ENCODE peak calls at places on chromosomes 6 and 20, in seven cellular contexts. N is fibroblast of pulmonary artery, W is heart left ventricle, Z is breast epithelium, Q is tibial nerve, O is hepatocyte, K is thyroid gland. J is an unnamed sample.

GRCh38 chr20:38658879-38659612 is 57.4 kb downstream of the ARHGAP40 start:
- DNase-seq in N (peak; percentile 20), W (no peak), Z (no peak), Q (no peak), O (peak; percentile 61), K (peak; percentile 24), J (no peak)

GRCh38 chr6:91193446-91193845 is 606.6 kb upstream of the MAP3K7 start:
- DNase-seq in N (no peak), W (no peak), Z (no peak), Q (no peak), O (no peak), K (no peak), J (no peak)

GRCh38 chr6:125759184-125759902 is 9.9 kb downstream of the HEY2 start:
- DNase-seq in N (no peak), W (peak; percentile 47), Z (no peak), Q (no peak), O (no peak), K (no peak), J (no peak)

GRCh38 chr6:119313937-119314893 is 35.3 kb downstream of the MAN1A1 start:
- DNase-seq in N (no peak), W (no peak), Z (no peak), Q (no peak), O (no peak), K (no peak), J (no peak)

GRCh38 chr20:973785-974194 is 28.3 kb downstream of the RSPO4 start:
- DNase-seq in N (peak; percentile 42), W (no peak), Z (no peak), Q (no peak), O (peak; percentile 62), K (peak; percentile 88), J (no peak)

GRCh38 chr6:154604120-154604519 is 93.6 kb upstream of the CNKSR3 start:
- DNase-seq in N (no peak), W (no peak), Z (no peak), Q (no peak), O (no peak), K (no peak), J (no peak)

GRCh38 chr6:14856177-14856576 is 389.7 kb upstream of the JARID2 start:
- DNase-seq in N (no peak), W (peak; percentile 42), Z (no peak), Q (no peak), O (no peak), K (no peak), J (no peak)

GRCh38 chr6:125584468-125584939 is 164.9 kb upstream of the HEY2 start:
- DNase-seq in N (no peak), W (peak; percentile 61), Z (no peak), Q (no peak), O (peak; percentile 66), K (peak; percentile 41), J (no peak)

GRCh38 chr6:44494011-44494501 is 106.5 kb downstream of the CDC5L start:
- DNase-seq in N (peak; percentile 74), W (no peak), Z (no peak), Q (no peak), O (peak; percentile 63), K (no peak), J (no peak)

DNA sequence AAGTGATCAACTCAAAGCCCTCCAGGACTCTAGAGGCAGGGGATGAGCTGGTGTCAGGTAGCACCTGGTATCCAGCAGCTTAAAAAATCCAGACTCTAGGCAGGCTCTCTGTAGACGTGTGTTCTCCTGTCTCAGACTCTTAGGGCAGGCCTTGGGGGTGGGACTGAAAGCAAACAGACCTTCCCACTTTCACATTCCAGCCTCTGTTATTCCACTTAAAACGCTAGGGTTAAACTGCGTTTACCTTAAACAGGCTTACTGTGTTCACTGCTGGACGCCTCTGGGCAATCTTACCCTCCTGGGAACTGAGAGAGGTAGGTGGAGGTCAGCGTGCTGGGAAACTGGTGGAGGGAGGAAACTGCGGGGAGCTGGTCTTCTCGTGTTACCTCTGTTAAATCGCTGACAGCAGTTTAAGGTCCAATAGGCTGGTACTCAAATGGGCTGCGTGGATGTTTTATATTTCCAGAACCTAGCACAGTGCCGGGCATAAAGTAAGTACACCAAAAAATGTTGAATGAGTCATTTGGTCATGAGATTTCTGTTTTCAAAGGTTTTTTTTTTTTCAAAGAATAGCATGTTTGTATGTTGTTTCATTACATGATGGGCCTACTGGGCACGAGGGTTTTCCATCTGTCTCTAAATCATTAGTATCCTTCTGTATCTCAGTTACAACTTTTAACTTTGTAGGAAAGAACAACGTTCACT is at the start of gene GCNT2:
- DNase-seq in N (no peak), W (no peak), Z (no peak), Q (no peak), O (peak; percentile 83), K (peak; percentile 50), J (no peak)
- H3K4me3 ChIP-seq in N (no peak within 1 kb of the TSS), W (peak within 1 kb of the TSS; percentile 2), Z (peak within 1 kb of the TSS; percentile 55), Q (no peak within 1 kb of the TSS), O (peak within 1 kb of the TSS; percentile 8), K (peak within 1 kb of the TSS; percentile 2), J (peak within 1 kb of the TSS; percentile 46)

GRCh38 chr6:2816158-2816557 is 25.5 kb downstream of the SERPINB1 start:
- DNase-seq in N (no peak), W (no peak), Z (no peak), Q (no peak), O (no peak), K (no peak), J (no peak)

GRCh38 chr6:2819115-2819514 is 22.5 kb downstream of the SERPINB1 start:
- DNase-seq in N (no peak), W (no peak), Z (no peak), Q (no peak), O (no peak), K (no peak), J (peak; percentile 79)

GRCh38 chr6:2819891-2820814 is 21.5 kb downstream of the SERPINB1 start:
- DNase-seq in N (peak; percentile 49), W (no peak), Z (no peak), Q (no peak), O (no peak), K (no peak), J (peak; percentile 31)

GRCh38 chr6:2818593-2818992 is 23.1 kb downstream of the SERPINB1 start:
- DNase-seq in N (peak; percentile 77), W (no peak), Z (no peak), Q (no peak), O (no peak), K (no peak), J (peak; percentile 24)

DNA sequence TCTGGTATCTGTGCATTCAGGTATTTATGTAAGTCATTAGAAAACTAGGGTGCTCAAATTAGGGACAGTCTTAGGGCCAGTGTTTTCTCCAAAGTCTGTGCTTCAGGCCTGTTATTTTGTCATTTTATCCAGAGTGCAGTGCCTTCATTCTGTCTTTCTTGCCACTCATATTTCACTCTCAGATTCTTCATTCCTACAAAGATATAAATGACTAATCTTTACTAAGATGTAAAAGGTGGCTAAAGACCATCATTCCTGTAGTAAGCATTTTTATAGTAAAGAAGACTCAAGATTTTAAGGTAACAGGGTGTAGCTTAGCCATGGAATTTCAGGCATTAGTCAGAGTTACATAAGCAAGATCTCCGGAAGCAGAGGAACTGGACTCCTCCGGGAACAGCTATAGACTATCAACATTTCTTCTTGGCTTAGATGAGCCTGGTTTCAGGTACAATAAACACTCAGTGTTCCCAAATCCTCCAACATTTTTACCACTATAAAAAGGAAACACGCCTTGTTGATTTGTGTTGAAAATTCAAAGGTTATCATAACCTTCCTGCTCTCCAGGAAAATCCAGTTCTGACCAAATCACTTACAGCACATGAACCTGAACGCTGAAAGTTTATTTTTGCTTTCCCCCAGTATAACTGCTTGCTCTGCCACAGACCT is 23.8 kb downstream of the SERPINB1 start:
- DNase-seq in N (peak; percentile 69), W (no peak), Z (no peak), Q (no peak), O (no peak), K (no peak), J (no peak)
- H3K4me3 ChIP-seq in N (no peak overlapping the region), W (no peak overlapping the region), Z (peak overlapping the region; percentile 23), Q (no peak overlapping the region), O (no peak overlapping the region), K (no peak overlapping the region), J (peak overlapping the region; percentile 10)

GRCh38 chr6:39881851-39882566 is 52.3 kb downstream of the MOCS1 start:
- DNase-seq in N (peak; percentile 83), W (no peak), Z (no peak), Q (no peak), O (no peak), K (no peak), J (no peak)
- H3K4me3 ChIP-seq in N (peak overlapping the region; percentile 27), W (no peak overlapping the region), Z (no peak overlapping the region), Q (no peak overlapping the region), O (no peak overlapping the region), K (no peak overlapping the region), J (no peak overlapping the region)

GRCh38 chr6:21984551-21984950 is 312.3 kb downstream of the PRL start:
- DNase-seq in N (no peak), W (no peak), Z (no peak), Q (no peak), O (no peak), K (no peak), J (no peak)

GRCh38 chr6:21987501-21987957 is 309.3 kb downstream of the PRL start:
- DNase-seq in N (peak; percentile 97), W (peak; percentile 83), Z (peak; percentile 55), Q (peak; percentile 28), O (peak; percentile 90), K (peak; percentile 13), J (no peak)

GRCh38 chr6:21985904-21986303 is 310.9 kb downstream of the PRL start:
- DNase-seq in N (no peak), W (no peak), Z (no peak), Q (no peak), O (no peak), K (no peak), J (no peak)

GRCh38 chr6:21984135-21984534 is 312.7 kb downstream of the PRL start:
- DNase-seq in N (no peak), W (no peak), Z (no peak), Q (no peak), O (no peak), K (no peak), J (no peak)

GRCh38 chr6:21986703-21987102 is 310.1 kb downstream of the PRL start:
- DNase-seq in N (no peak), W (no peak), Z (no peak), Q (no peak), O (no peak), K (no peak), J (no peak)
- H3K4me3 ChIP-seq in N (no peak overlapping the region), W (no peak overlapping the region), Z (no peak overlapping the region), Q (no peak overlapping the region), O (no peak overlapping the region), K (no peak overlapping the region), J (no peak overlapping the region)

GRCh38 chr20:58008413-58008812 is 220.0 kb downstream of the ANKRD60 start:
- DNase-seq in N (no peak), W (no peak), Z (peak; percentile 24), Q (no peak), O (no peak), K (no peak), J (no peak)
- H3K4me3 ChIP-seq in N (no peak overlapping the region), W (no peak overlapping the region), Z (no peak overlapping the region), Q (no peak overlapping the region), O (no peak overlapping the region), K (no peak overlapping the region), J (no peak overlapping the region)

J was measured in esophagus muscularis mucosa.